ENCODE peak calls at places on chromosomes 16 and 17, in five cellular contexts. Y, I, H, G and P are unnamed samples.

GRCh38 chr17:77092025-77092424 is 48.7 kb upstream of the SEC14L1 start:
- DNase-seq in Y (no peak), H (no peak), I (no peak), G (no peak), P (no peak)

GRCh38 chr16:83906690-83907089 is 7.8 kb downstream of the MLYCD start:
- DNase-seq in Y (no peak), G (peak), I (no peak), H (no peak), P (no peak)

GRCh38 chr17:3888343-3889171 is 4.3 kb downstream of the CAMKK1 start:
- DNase-seq in G (peak), Y (peak), H (no peak), I (no peak), P (no peak)

GRCh38 chr17:34979650-34980352 is 511 bp upstream of the LIG3 start:
- DNase-seq in I (no peak), G (peak), H (no peak), Y (no peak), P (no peak)

GRCh38 chr17:78325076-78325712 is 34.7 kb downstream of the SOCS3 start:
- DNase-seq in I (no peak), H (no peak), Y (no peak), G (peak), P (no peak)

GRCh38 chr16:67847064-67847861 is at the start of gene CENPT:
- DNase-seq in I (peak), H (no peak), Y (no peak), G (peak), P (no peak)

GRCh38 chr16:81748476-81749198 is 30.5 kb upstream of the PLCG2 start:
- DNase-seq in H (no peak), G (no peak), Y (no peak), I (no peak), P (no peak)

GRCh38 chr16:84886536-84887090 is 66.8 kb downstream of the CRISPLD2 start:
- DNase-seq in G (no peak), H (no peak), I (no peak), Y (no peak), P (no peak)

GRCh38 chr16:81251871-81252270 is 13.4 kb downstream of the BCO1 start:
- DNase-seq in Y (no peak), G (peak), H (no peak), I (no peak), P (no peak)

GRCh38 chr16:11152677-11153321 is 103.2 kb downstream of the SOCS1 start:
- DNase-seq in I (no peak), H (no peak), Y (no peak), G (no peak), P (no peak)

GRCh38 chr17:61635913-61636432 is 45.0 kb upstream of the NACA2 start:
- DNase-seq in H (no peak), Y (peak), I (peak), G (peak), P (peak)

GRCh38 chr16:19290860-19291259 is 5.3 kb downstream of the CLEC19A start:
- DNase-seq in Y (no peak), G (no peak), H (no peak), I (no peak), P (no peak)

GRCh38 chr17:43418441-43419374 is 19.9 kb downstream of the ARL4D start:
- DNase-seq in H (no peak), Y (peak), I (peak), G (peak), P (no peak)

GRCh38 chr17:19706791-19707727 is 9.3 kb downstream of the SLC47A2 start:
- DNase-seq in G (no peak), H (no peak), I (no peak), Y (no peak), P (no peak)

GRCh38 chr17:38620551-38621277 is 15.0 kb upstream of the SRCIN1 start:
- DNase-seq in G (no peak), Y (no peak), I (no peak), H (no peak), P (no peak)

GRCh38 chr16:72837846-72838661 is 209.9 kb downstream of the ZFHX3 start:
- DNase-seq in Y (no peak), G (no peak), H (no peak), I (no peak), P (no peak)

GRCh38 chr16:22206847-22207714 is 1.0 kb downstream of the EEF2K start:
- DNase-seq in H (peak), I (peak), G (peak), Y (no peak), P (peak)

GRCh38 chr16:83363521-83363920 is 444.3 kb upstream of the HSBP1 start:
- DNase-seq in Y (no peak), I (no peak), G (no peak), H (no peak), P (no peak)

GRCh38 chr16:89334988-89335802 is 117.7 kb downstream of the ZNF778 start:
- DNase-seq in Y (no peak), I (no peak), G (peak), H (no peak), P (no peak)

GRCh38 chr17:44768505-44769142 is 9.8 kb downstream of the ADAM11 start:
- DNase-seq in G (no peak), I (no peak), Y (no peak), H (no peak), P (no peak)

GRCh38 chr17:46020023-46020735 is 21.1 kb downstream of the STH start:
- DNase-seq in Y (no peak), I (no peak), H (peak), G (no peak), P (no peak)

GRCh38 chr17:51118330-51119195 is 2.1 kb downstream of the SPAG9 start:
- DNase-seq in G (no peak), H (no peak), Y (no peak), I (peak), P (peak)

GRCh38 chr17:75976175-75976848 is 2.7 kb downstream of the ACOX1 start:
- DNase-seq in H (no peak), G (no peak), Y (no peak), I (peak), P (no peak)

GRCh38 chr17:74201250-74201649 is 2.2 kb upstream of the RPL38 start:
- DNase-seq in Y (no peak), H (no peak), G (peak), I (peak), P (no peak)

GRCh38 chr16:1789643-1790045 is 3.9 kb downstream of the IGFALS start:
- DNase-seq in G (no peak), I (no peak), Y (no peak), H (no peak), P (no peak)

GRCh38 chr17:68593331-68593710 is 7.8 kb downstream of the FAM20A start:
- DNase-seq in H (no peak), I (no peak), G (no peak), Y (no peak), P (no peak)

GRCh38 chr17:28228986-28229729 is 89.8 kb upstream of the TMEM97 start:
- DNase-seq in H (no peak), Y (no peak), G (no peak), I (no peak), P (no peak)

GRCh38 chr16:66924527-66925321 is 611 bp downstream of the RRAD start:
- DNase-seq in I (no peak), H (no peak), G (peak), Y (no peak), P (no peak)

GRCh38 chr17:38943607-38944006 is 18.2 kb downstream of the LASP1NB start:
- DNase-seq in I (no peak), H (no peak), Y (no peak), G (no peak), P (no peak)

GRCh38 chr17:15249487-15249886 is 15.6 kb downstream of the PMP22 start:
- DNase-seq in I (no peak), G (no peak), H (no peak), Y (no peak), P (no peak)

GRCh38 chr16:1216296-1216619 is 8.8 kb downstream of the TPSG1 start:
- DNase-seq in Y (no peak), G (no peak), H (no peak), I (no peak), P (no peak)

GRCh38 chr17:37047631-37048104 is 98.9 kb downstream of the AATF start:
- DNase-seq in I (peak), Y (peak), H (peak), G (peak), P (peak)

GRCh38 chr17:77508047-77508715 is 367.4 kb downstream of the SEC14L1 start:
- DNase-seq in Y (no peak), H (no peak), G (no peak), I (peak), P (no peak)